ENCODE peak calls at places on chromosomes 12 and 14, in four cellular contexts. V is AG09319, D is OCI-LY7, C is testis. M is an unnamed sample.

GRCh38 chr12:52446346-52447045 is 5.5 kb downstream of the KRT6B start:
- DNase-seq in V (no peak), D (no peak), C (no peak), M (no peak)

GRCh38 chr14:52063107-52063506 is 5.8 kb downstream of the NID2 start:
- DNase-seq in V (no peak), D (no peak), C (no peak), M (no peak)

GRCh38 chr14:95408731-95409471 is 89.2 kb upstream of the CLMN start:
- DNase-seq in C (no peak), D (no peak), V (no peak), M (no peak)

GRCh38 chr12:66963901-66964300 is 285.0 kb upstream of the GRIP1 start:
- DNase-seq in V (no peak), D (no peak), C (no peak), M (no peak)

GRCh38 chr14:24741871-24742270 is 107.9 kb upstream of the GZMB start:
- DNase-seq in C (no peak), V (no peak), D (no peak), M (no peak)

GRCh38 chr12:46160081-46160980 is 108.5 kb downstream of the SLC38A1 start:
- DNase-seq in V (peak), C (peak), D (no peak), M (no peak)

GRCh38 chr12:14191612-14192011 is 173.9 kb upstream of the ATF7IP start:
- DNase-seq in V (no peak), D (peak), C (no peak), M (no peak)

GRCh38 chr12:68250454-68250853 is 3.0 kb downstream of the IL22 start:
- DNase-seq in V (no peak), C (no peak), D (no peak), M (no peak)

GRCh38 chr12:86134571-86134970 is 121.6 kb downstream of the MGAT4C start:
- DNase-seq in D (no peak), V (no peak), C (no peak), M (no peak)

GRCh38 chr12:71439613-71440392 is at the start of gene LGR5:
- DNase-seq in D (no peak), V (no peak), C (peak), M (peak)

GRCh38 chr14:76687611-76688372 is 73.5 kb upstream of the VASH1 start:
- DNase-seq in C (no peak), D (no peak), V (no peak), M (no peak)

GRCh38 chr12:115163710-115164109 is 479.7 kb upstream of the TBX3 start:
- DNase-seq in C (no peak), D (no peak), V (no peak), M (no peak)

GRCh38 chr14:103019236-103019635 is 38.1 kb downstream of the CDC42BPB start:
- DNase-seq in D (no peak), V (no peak), C (no peak), M (no peak)

GRCh38 chr12:31558521-31558920 is 32.4 kb downstream of the DENND5B start:
- DNase-seq in D (no peak), V (no peak), C (no peak), M (no peak)

GRCh38 chr12:10097521-10097920 is 1.3 kb downstream of the CLEC1A start:
- DNase-seq in C (no peak), V (no peak), D (no peak), M (no peak)

GRCh38 chr12:121637231-121637914 is 11.0 kb downstream of the ORAI1 start:
- DNase-seq in C (no peak), V (no peak), D (peak), M (peak)

GRCh38 chr12:14825256-14825655 is 11.3 kb upstream of the SMCO3 start:
- DNase-seq in C (no peak), V (no peak), D (no peak), M (no peak)

GRCh38 chr12:79058342-79058741 is 193.8 kb downstream of the SYT1 start:
- DNase-seq in D (no peak), C (no peak), V (no peak), M (no peak)

GRCh38 chr12:1529862-1530591 is 64.4 kb downstream of the FBXL14 start:
- DNase-seq in V (no peak), D (peak), C (no peak), M (peak)

GRCh38 chr12:57240069-57240921 is 10.7 kb downstream of the STAC3 start:
- DNase-seq in C (no peak), V (no peak), D (peak), M (peak)

GRCh38 chr12:132496270-132496669 is 6.3 kb downstream of the FBRSL1 start:
- DNase-seq in C (no peak), D (no peak), V (no peak), M (no peak)

GRCh38 chr12:96436366-96437295 is 36.4 kb upstream of the CDK17 start:
- DNase-seq in D (no peak), C (no peak), V (no peak), M (no peak)

GRCh38 chr14:73786942-73787759 is 64.5 kb upstream of the PTGR2 start:
- DNase-seq in D (peak), V (no peak), C (peak), M (peak)

GRCh38 chr14:84493779-84494178 is 1036.2 kb upstream of the FLRT2 start:
- DNase-seq in C (no peak), D (no peak), V (no peak), M (no peak)

GRCh38 chr14:30869525-30870150 is 4.7 kb upstream of the COCH start:
- DNase-seq in D (no peak), V (no peak), C (no peak), M (no peak)

GRCh38 chr14:68222154-68222553 is 402.6 kb downstream of the RAD51B start:
- DNase-seq in D (no peak), V (no peak), C (no peak), M (no peak)

GRCh38 chr14:53534841-53535240 is 381.7 kb upstream of the DDHD1 start:
- DNase-seq in V (no peak), D (no peak), C (no peak), M (no peak)

GRCh38 chr14:53538316-53538851 is 385.3 kb upstream of the DDHD1 start:
- DNase-seq in C (no peak), D (no peak), V (peak), M (no peak)

GRCh38 chr14:53536446-53536845 is 383.3 kb upstream of the DDHD1 start:
- DNase-seq in C (no peak), D (peak), V (no peak), M (no peak)

GRCh38 chr14:53539489-53540126 is 386.5 kb upstream of the DDHD1 start:
- DNase-seq in D (peak), C (peak), V (peak), M (peak)

DNA sequence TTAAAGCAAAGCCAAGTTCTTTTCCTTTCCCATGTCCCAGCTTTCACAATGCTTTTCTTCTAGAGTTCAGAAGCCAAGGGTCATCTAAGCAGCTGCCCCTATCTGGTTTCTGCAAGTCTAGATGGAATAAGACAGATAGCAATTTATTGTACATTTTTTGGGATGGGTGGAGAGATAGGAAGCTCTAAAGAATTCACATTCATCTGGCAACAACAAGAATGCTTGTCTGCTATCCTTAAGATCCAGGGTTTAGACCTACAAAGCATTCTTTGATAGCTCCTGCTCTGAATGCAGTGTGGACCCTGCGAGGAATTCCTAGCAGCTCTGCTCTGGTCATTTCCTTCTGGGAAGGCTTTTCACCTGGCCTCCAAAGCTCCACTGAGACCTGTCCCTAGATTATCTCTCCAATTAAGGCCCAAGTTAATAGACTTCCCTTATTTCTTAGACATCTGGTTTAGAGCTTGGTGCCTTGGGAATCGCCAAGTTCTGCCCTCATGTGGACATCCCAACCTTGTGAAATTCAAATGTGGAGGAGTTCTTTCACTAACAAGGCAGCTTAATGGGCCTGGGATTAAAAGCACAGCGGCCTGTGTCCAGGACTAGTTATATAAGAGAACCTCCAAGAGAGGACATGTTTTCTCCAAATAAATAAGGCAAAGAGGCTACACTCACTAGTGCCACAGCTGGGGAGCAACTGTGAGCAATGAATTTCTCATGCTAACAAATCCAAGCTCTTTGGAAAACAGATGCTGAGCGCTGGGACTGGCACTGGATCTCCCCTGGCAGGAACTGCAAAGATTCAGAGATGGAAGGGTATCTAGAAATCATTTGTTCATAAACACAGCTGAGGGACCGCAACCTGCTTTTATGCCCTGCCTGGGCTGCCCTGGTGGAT is 384.5 kb upstream of the DDHD1 start:
- DNase-seq in V (no peak), C (no peak), D (no peak), M (no peak)
- TF ChIP-seq CTCF in V (peak), C (no peak), D (no peak), M (no peak)

GRCh38 chr12:113155641-113156040 is 6.1 kb downstream of the CFAP73 start:
- DNase-seq in C (no peak), D (no peak), V (no peak), M (no peak)

GRCh38 chr12:113155060-113155459 is 5.5 kb downstream of the CFAP73 start:
- DNase-seq in D (no peak), C (no peak), V (no peak), M (no peak)

GRCh38 chr12:113152196-113152834 is 2.8 kb downstream of the CFAP73 start:
- DNase-seq in V (no peak), C (no peak), D (no peak), M (no peak)

GRCh38 chr12:113152835-113153814 is 3.6 kb downstream of the CFAP73 start:
- DNase-seq in D (peak), V (peak), C (peak), M (peak)

GRCh38 chr12:113154351-113154973 is 4.9 kb downstream of the CFAP73 start:
- DNase-seq in V (no peak), D (peak), C (no peak), M (peak)
- TF ChIP-seq CTCF in V (no peak), D (no peak), C (no peak), M (no peak)

DNA sequence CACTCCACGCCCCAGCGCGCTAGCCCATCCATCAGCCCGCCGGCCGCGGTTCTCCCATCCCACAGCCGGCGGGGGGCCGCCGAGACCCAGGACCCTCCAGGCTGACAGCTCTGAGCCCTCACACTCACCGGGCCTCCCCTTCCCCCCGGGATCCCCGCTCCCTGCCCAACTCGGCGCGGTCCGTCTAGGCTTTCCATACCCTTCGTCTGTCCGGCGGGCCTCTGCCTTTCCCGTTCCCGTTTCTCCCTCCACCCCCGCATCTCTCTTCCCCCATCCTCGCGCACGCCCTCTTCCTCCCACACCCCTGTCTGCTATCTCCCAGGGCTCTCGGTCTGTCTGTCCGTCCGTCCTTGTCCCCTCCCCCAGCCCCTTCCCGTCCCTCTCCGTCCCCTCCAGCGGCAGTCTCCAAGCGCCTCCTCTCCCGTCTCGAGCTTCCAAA is 719 bp downstream of the ZFHX2 start:
- DNase-seq in C (no peak), D (no peak), V (no peak), M (no peak)
- TF ChIP-seq CTCF in C (no peak), D (no peak), V (no peak), M (no peak)

GRCh38 chr12:89476232-89476631 is 48.4 kb downstream of the GALNT4 start:
- DNase-seq in D (no peak), C (no peak), V (no peak), M (no peak)

GRCh38 chr12:89476889-89477288 is 47.7 kb downstream of the GALNT4 start:
- DNase-seq in V (no peak), C (no peak), D (no peak), M (no peak)

GRCh38 chr12:89475203-89475990 is 49.2 kb downstream of the GALNT4 start:
- DNase-seq in D (no peak), C (no peak), V (no peak), M (no peak)

GRCh38 chr12:89479982-89480381 is 44.6 kb downstream of the GALNT4 start:
- DNase-seq in V (no peak), D (no peak), C (no peak), M (no peak)

GRCh38 chr12:89477633-89478279 is 46.8 kb downstream of the GALNT4 start:
- DNase-seq in D (no peak), C (no peak), V (no peak), M (no peak)
- TF ChIP-seq CTCF in D (peak), C (no peak), V (no peak), M (no peak)